ENCODE peak calls at places on chromosomes 11 and 22, in seven cellular contexts. X, V, P, N, J, O and B are unnamed samples.

GRCh38 chr22:21632931-21633330 is 371 bp downstream of the CCDC116 start:
- DNase-seq in X (no peak), V (no peak), P (no peak), N (no peak), J (no peak), O (no peak), B (no peak)

GRCh38 chr22:36445158-36445668 is 36.2 kb downstream of the TXN2 start:
- DNase-seq in X (no peak), V (peak), P (peak), N (no peak), J (no peak), O (no peak), B (peak)

GRCh38 chr11:20249313-20249873 is 89.1 kb upstream of the DBX1 start:
- DNase-seq in X (no peak), V (no peak), P (no peak), N (peak), J (no peak), O (no peak), B (no peak)

GRCh38 chr22:41048791-41049717 is 43.3 kb upstream of the EP300 start:
- DNase-seq in X (no peak), V (peak), P (peak), N (peak), J (peak), O (peak), B (peak)

GRCh38 chr11:119846374-119846773 is 117.4 kb upstream of the NECTIN1 start:
- DNase-seq in X (no peak), V (no peak), P (no peak), N (no peak), J (no peak), O (no peak), B (no peak)

GRCh38 chr22:44159811-44160210 is 20.9 kb upstream of the PARVG start:
- DNase-seq in X (no peak), V (no peak), P (peak), N (no peak), J (no peak), O (no peak), B (no peak)

GRCh38 chr11:125874556-125875124 is 12.8 kb upstream of the HYLS1 start:
- DNase-seq in X (no peak), V (peak), P (peak), N (peak), J (peak), O (no peak), B (peak)

GRCh38 chr11:106553304-106553703 is 465.0 kb downstream of the GUCY1A2 start:
- DNase-seq in X (no peak), V (no peak), P (no peak), N (no peak), J (no peak), O (no peak), B (no peak)

GRCh38 chr11:2530131-2530854 is 85.5 kb downstream of the KCNQ1 start:
- DNase-seq in X (no peak), V (no peak), P (no peak), N (no peak), J (peak), O (no peak), B (no peak)

GRCh38 chr11:68324241-68324640 is 11.8 kb downstream of the LRP5 start:
- DNase-seq in X (no peak), V (no peak), P (no peak), N (no peak), J (no peak), O (no peak), B (no peak)

GRCh38 chr22:27399161-27399560 is 402.4 kb downstream of the MN1 start:
- DNase-seq in X (no peak), V (no peak), P (no peak), N (no peak), J (no peak), O (no peak), B (peak)
- H3K4me3 ChIP-seq in X (no peak), V (no peak), P (no peak), N (no peak), J (no peak), O (no peak), B (no peak)

DNA sequence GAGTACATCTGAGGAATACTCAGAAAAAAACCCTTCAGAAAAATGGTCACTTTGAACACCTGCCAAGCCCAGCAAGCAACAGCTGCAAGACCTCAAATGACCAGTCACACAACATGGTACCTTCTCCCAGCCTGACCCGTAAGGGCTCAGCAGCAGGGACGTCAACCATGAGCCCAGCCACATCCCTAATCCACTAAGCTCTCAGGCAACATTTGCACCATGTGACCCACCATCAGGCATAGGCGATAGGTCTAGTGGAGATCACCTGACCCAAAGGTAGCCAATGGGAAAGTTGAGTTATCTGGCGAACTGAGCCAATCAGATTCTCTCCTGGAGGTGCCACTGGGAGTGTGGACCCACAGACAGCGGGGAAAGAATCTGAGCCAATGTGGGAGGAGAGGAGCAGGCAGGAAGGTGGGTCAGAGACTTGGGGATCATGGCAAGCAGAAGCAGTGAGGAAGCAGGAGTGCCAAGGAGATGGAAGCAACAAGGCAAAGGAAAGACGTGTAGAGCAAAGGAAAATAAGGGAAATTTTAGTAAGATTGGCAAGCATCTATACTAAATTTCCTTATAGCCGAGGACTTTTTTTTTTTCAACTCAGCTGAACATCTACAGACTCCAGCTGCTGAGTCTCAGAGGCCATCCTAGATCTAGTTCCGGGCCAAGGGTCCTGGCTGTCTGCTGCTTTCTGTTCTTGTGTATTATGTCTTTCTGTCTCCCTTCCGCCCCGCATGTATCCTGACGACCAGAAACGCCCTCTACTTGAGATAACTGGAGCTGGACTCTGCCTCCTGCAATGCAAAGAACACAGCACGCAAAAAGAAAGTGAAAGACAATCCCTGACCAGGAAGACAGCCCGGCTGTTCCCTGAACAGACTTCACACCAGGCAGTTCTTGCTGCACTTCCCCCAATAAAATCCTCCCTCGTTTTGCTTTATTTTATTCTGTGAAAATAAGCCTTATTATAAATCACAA is 11.0 kb upstream of the PLAAT2 start:
- DNase-seq in X (no peak), V (peak), P (peak), N (peak), J (peak), O (no peak), B (peak)
- TF ChIP-seq CTCF in X (no peak), V (peak), P (peak), N (no peak), J (no peak), O (no peak), B (peak)

GRCh38 chr11:83007909-83008580 is 63.7 kb downstream of the RAB30 start:
- DNase-seq in X (no peak), V (peak), P (no peak), N (peak), J (peak), O (no peak), B (no peak)
- H3K4me3 ChIP-seq in X (no peak), V (no peak), P (no peak), N (no peak), J (no peak), O (no peak), B (no peak)

DNA sequence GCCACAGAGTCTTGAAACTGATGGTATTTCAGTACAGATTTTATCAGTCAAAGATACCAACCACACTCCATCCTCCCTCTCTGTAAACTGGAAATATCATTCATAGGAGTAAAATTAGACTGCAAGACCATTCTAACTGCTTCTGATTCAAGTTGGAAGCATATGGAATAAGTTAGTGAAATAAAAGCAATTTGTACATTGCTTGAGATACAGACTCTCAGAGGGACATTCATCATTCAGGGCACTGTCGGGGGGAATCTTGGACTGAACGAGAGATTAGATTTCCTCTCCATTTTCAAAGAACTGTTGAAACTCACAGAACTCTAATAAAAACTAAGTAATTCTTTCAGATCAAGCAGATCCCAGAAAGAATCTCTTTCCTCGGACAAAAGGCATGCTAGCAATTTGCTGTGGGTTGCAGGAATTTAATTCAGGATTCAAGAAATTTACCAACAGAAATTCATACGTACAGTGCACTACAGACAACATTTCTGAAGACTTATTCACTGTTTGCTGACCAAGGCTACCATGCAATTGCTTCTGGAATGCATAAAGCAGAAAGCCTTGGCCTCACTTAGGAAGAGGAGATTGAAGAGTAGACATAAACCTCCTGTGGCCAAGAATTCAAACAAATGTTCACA is 34.1 kb downstream of the PAMR1 start:
- DNase-seq in X (no peak), V (peak), P (peak), N (no peak), J (no peak), O (no peak), B (peak)
- TF ChIP-seq CTCF in X (no peak), V (no peak), P (no peak), N (no peak), J (no peak), O (no peak), B (no peak)

GRCh38 chr11:116600930-116601329 is 171.9 kb downstream of the BUD13 start:
- DNase-seq in X (no peak), V (no peak), P (no peak), N (peak), J (no peak), O (no peak), B (no peak)

GRCh38 chr11:116602637-116602942 is 170.2 kb downstream of the BUD13 start:
- DNase-seq in X (no peak), V (no peak), P (no peak), N (peak), J (no peak), O (no peak), B (no peak)

GRCh38 chr11:116603783-116604323 is 168.9 kb downstream of the BUD13 start:
- DNase-seq in X (no peak), V (no peak), P (no peak), N (peak), J (no peak), O (no peak), B (no peak)

GRCh38 chr11:116598556-116598955 is 174.2 kb downstream of the BUD13 start:
- DNase-seq in X (no peak), V (no peak), P (no peak), N (peak), J (no peak), O (no peak), B (no peak)

DNA sequence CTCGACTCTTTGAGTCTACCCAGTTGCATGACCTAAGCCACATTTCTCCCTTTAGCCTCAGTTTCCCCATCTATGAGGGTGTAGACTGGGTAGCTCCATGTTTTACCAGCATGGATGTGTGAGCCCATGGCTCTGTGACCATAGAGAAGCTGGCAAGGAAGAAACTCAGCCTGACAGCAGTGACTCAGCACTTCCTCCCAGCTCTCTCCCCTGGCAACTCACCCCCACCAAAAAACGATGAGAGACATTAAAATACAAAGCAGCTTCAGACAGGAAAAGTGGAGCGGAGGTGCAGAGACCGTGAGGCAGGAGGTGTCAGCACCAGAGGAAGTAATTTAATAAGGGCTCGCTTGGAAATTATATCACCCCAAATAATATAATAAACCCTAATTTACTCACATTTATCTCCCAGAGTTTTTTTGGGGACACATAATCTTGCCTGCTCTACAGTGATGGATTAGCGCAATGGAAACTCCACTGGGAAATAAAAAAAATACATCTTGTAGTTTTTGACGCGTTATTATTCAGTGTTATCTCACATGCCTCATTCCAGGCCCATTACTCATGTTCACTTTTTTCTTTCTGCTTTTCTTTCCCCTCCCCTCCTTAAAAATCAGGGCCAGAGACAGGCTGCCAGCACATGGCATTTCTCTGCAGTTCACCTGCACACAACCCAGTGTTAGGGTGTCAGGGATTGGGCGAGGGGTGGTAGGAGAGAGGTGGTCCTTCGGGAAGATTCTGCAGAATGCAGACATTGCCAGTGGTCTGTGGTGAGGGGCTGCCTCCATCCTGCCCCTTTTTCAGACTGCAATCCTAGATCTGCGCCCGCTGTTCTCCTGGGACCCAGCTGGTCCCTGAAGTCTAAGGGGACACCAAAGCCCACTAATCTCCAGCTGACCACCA is 170.8 kb downstream of the BUD13 start:
- DNase-seq in X (no peak), V (peak), P (peak), N (peak), J (no peak), O (no peak), B (no peak)
- H3K4me3 ChIP-seq in X (no peak), V (no peak), P (no peak), N (no peak), J (no peak), O (no peak), B (no peak)

GRCh38 chr22:24106385-24107381 is 74.6 kb upstream of the SUSD2 start:
- DNase-seq in X (no peak), V (peak), P (peak), N (peak), J (peak), O (no peak), B (peak)

GRCh38 chr22:24109649-24110048 is 71.6 kb upstream of the SUSD2 start:
- DNase-seq in X (no peak), V (no peak), P (no peak), N (no peak), J (peak), O (no peak), B (no peak)

GRCh38 chr22:24105661-24106060 is 75.6 kb upstream of the SUSD2 start:
- DNase-seq in X (no peak), V (no peak), P (no peak), N (no peak), J (no peak), O (no peak), B (no peak)

GRCh38 chr22:24108073-24108472 is 73.2 kb upstream of the SUSD2 start:
- DNase-seq in X (no peak), V (no peak), P (no peak), N (peak), J (no peak), O (no peak), B (no peak)

GRCh38 chr22:24107668-24108067 is 73.6 kb upstream of the SUSD2 start:
- DNase-seq in X (no peak), V (peak), P (peak), N (no peak), J (peak), O (peak), B (peak)
- TF ChIP-seq CTCF in X (peak), V (peak), P (peak), N (no peak), J (no peak), O (peak), B (peak)

GRCh38 chr22:30922151-30922611 is 46.4 kb downstream of the MORC2 start:
- DNase-seq in X (no peak), V (peak), P (peak), N (peak), J (peak), O (no peak), B (peak)
- H3K4me3 ChIP-seq in X (no peak), V (peak), P (peak), N (peak), J (peak), O (peak), B (peak)

DNA sequence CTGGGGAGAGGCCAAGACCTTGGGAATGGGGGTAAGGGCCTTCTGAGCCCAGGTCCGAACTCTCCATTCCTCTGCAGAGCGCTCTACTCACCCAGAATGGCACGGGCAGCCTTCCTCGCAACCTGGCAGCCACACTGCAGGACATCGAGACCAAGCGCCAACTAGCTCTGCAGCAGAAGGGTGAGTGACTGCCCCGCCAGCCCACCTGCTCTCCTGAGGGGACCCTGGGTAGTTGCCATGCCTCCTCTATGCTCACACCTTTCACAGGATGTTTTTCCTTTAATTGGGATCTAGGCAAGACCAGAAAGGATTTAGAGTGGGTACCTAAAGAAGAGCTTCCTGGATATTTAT is 35.5 kb downstream of the TREH start:
- DNase-seq in X (no peak), V (no peak), P (no peak), N (no peak), J (no peak), O (no peak), B (no peak)
- TF ChIP-seq CTCF in X (no peak), V (no peak), P (no peak), N (no peak), J (no peak), O (no peak), B (no peak)